ENCODE peak calls at places on chromosomes 7 and 10, in nine cellular contexts. One of them, this sample, is unnamed. For H3K4me1, the result is how much of the 10 kb centered on the place peaks cover.

GRCh38 chr10:19169684-19170083 is 121.1 kb downstream of the MALRD1 start:
- DNase-seq in psoas muscle: no peak
- DNase-seq in IMR-90: peak
- DNase-seq in tibial nerve: no peak
- DNase-seq in colonic mucosa: no peak
- DNase-seq in endothelial cell of umbilical vein: no peak
- DNase-seq in Panc1: no peak
- DNase-seq in OCI-LY7: no peak
- DNase-seq in adrenal gland: no peak
- DNase-seq in this sample: no peak

GRCh38 chr10:8356283-8356682 is 301.8 kb downstream of the GATA3 start:
- DNase-seq in Panc1: no peak
- DNase-seq in endothelial cell of umbilical vein: no peak
- DNase-seq in OCI-LY7: no peak
- DNase-seq in psoas muscle: no peak
- DNase-seq in adrenal gland: no peak
- DNase-seq in colonic mucosa: no peak
- DNase-seq in IMR-90: no peak
- DNase-seq in tibial nerve: no peak
- DNase-seq in this sample: no peak

GRCh38 chr10:60323171-60323570 is 66.5 kb downstream of the ANK3 start:
- DNase-seq in endothelial cell of umbilical vein: no peak
- DNase-seq in tibial nerve: no peak
- DNase-seq in IMR-90: peak
- DNase-seq in psoas muscle: no peak
- DNase-seq in adrenal gland: no peak
- DNase-seq in Panc1: no peak
- DNase-seq in colonic mucosa: no peak
- DNase-seq in OCI-LY7: no peak
- DNase-seq in this sample: no peak

GRCh38 chr7:77627307-77627671 is 69.0 kb upstream of the RSBN1L start:
- DNase-seq in IMR-90: peak
- DNase-seq in OCI-LY7: no peak
- DNase-seq in psoas muscle: no peak
- DNase-seq in Panc1: no peak
- DNase-seq in colonic mucosa: no peak
- DNase-seq in endothelial cell of umbilical vein: no peak
- DNase-seq in adrenal gland: no peak
- DNase-seq in tibial nerve: no peak
- DNase-seq in this sample: no peak

GRCh38 chr10:110067960-110068770 is 60.4 kb downstream of the ADD3 start:
- DNase-seq in tibial nerve: no peak
- DNase-seq in adrenal gland: peak
- DNase-seq in psoas muscle: no peak
- DNase-seq in endothelial cell of umbilical vein: no peak
- DNase-seq in colonic mucosa: peak
- DNase-seq in Panc1: no peak
- DNase-seq in IMR-90: no peak
- DNase-seq in OCI-LY7: peak
- DNase-seq in this sample: peak

GRCh38 chr10:119701861-119702260 is 24.0 kb upstream of the INPP5F start:
- DNase-seq in adrenal gland: no peak
- DNase-seq in IMR-90: peak
- DNase-seq in psoas muscle: no peak
- DNase-seq in endothelial cell of umbilical vein: peak
- DNase-seq in tibial nerve: no peak
- DNase-seq in colonic mucosa: no peak
- DNase-seq in Panc1: no peak
- DNase-seq in OCI-LY7: no peak
- DNase-seq in this sample: no peak

GRCh38 chr10:21326594-21326993 is 198.9 kb downstream of the SKIDA1 start:
- DNase-seq in psoas muscle: no peak
- DNase-seq in colonic mucosa: no peak
- DNase-seq in adrenal gland: no peak
- DNase-seq in Panc1: no peak
- DNase-seq in IMR-90: no peak
- DNase-seq in OCI-LY7: no peak
- DNase-seq in endothelial cell of umbilical vein: no peak
- DNase-seq in tibial nerve: no peak
- DNase-seq in this sample: no peak

GRCh38 chr10:130466271-130466997 is 330.2 kb downstream of the GLRX3 start:
- DNase-seq in Panc1: no peak
- DNase-seq in adrenal gland: no peak
- DNase-seq in IMR-90: no peak
- DNase-seq in tibial nerve: no peak
- DNase-seq in colonic mucosa: no peak
- DNase-seq in endothelial cell of umbilical vein: no peak
- DNase-seq in OCI-LY7: no peak
- DNase-seq in psoas muscle: no peak
- DNase-seq in this sample: no peak

GRCh38 chr10:111656066-111656465 is 527.5 kb downstream of the GPAM start:
- DNase-seq in endothelial cell of umbilical vein: no peak
- DNase-seq in Panc1: no peak
- DNase-seq in OCI-LY7: no peak
- DNase-seq in psoas muscle: no peak
- DNase-seq in colonic mucosa: no peak
- DNase-seq in adrenal gland: no peak
- DNase-seq in tibial nerve: no peak
- DNase-seq in IMR-90: no peak
- DNase-seq in this sample: no peak

GRCh38 chr7:77799078-77799964 is 748 bp downstream of the PHTF2 start:
- DNase-seq in tibial nerve: no peak
- DNase-seq in OCI-LY7: peak
- DNase-seq in adrenal gland: peak
- DNase-seq in colonic mucosa: peak
- DNase-seq in endothelial cell of umbilical vein: peak
- DNase-seq in Panc1: no peak
- DNase-seq in IMR-90: peak
- DNase-seq in psoas muscle: peak
- DNase-seq in this sample: peak

GRCh38 chr7:129769866-129770808 is 158.6 kb downstream of the NRF1 start:
- DNase-seq in IMR-90: no peak
- DNase-seq in colonic mucosa: no peak
- DNase-seq in psoas muscle: no peak
- DNase-seq in tibial nerve: no peak
- DNase-seq in adrenal gland: no peak
- DNase-seq in endothelial cell of umbilical vein: no peak
- DNase-seq in OCI-LY7: no peak
- DNase-seq in Panc1: no peak
- DNase-seq in this sample: no peak

GRCh38 chr10:112898540-112899395 is 51.3 kb upstream of the TCF7L2 start:
- DNase-seq in colonic mucosa: peak
- DNase-seq in Panc1: no peak
- DNase-seq in adrenal gland: peak
- DNase-seq in tibial nerve: no peak
- DNase-seq in psoas muscle: no peak
- DNase-seq in IMR-90: peak
- DNase-seq in OCI-LY7: no peak
- DNase-seq in endothelial cell of umbilical vein: peak
- DNase-seq in this sample: peak

GRCh38 chr7:117941138-117941810 is 68.0 kb upstream of the CTTNBP2 start:
- DNase-seq in colonic mucosa: no peak
- DNase-seq in IMR-90: peak
- DNase-seq in Panc1: no peak
- DNase-seq in endothelial cell of umbilical vein: no peak
- DNase-seq in adrenal gland: no peak
- DNase-seq in tibial nerve: no peak
- DNase-seq in psoas muscle: no peak
- DNase-seq in OCI-LY7: no peak
- DNase-seq in this sample: no peak

GRCh38 chr7:117942780-117943179 is 69.5 kb upstream of the CTTNBP2 start:
- DNase-seq in IMR-90: no peak
- DNase-seq in colonic mucosa: no peak
- DNase-seq in endothelial cell of umbilical vein: no peak
- DNase-seq in tibial nerve: no peak
- DNase-seq in OCI-LY7: no peak
- DNase-seq in psoas muscle: no peak
- DNase-seq in adrenal gland: no peak
- DNase-seq in Panc1: no peak
- DNase-seq in this sample: no peak

GRCh38 chr7:117937049-117937448 is 63.8 kb upstream of the CTTNBP2 start:
- DNase-seq in endothelial cell of umbilical vein: no peak
- DNase-seq in colonic mucosa: no peak
- DNase-seq in OCI-LY7: no peak
- DNase-seq in tibial nerve: no peak
- DNase-seq in IMR-90: no peak
- DNase-seq in adrenal gland: no peak
- DNase-seq in psoas muscle: no peak
- DNase-seq in Panc1: no peak
- DNase-seq in this sample: no peak

GRCh38 chr7:117937726-117938483 is 64.7 kb upstream of the CTTNBP2 start:
- DNase-seq in endothelial cell of umbilical vein: no peak
- DNase-seq in colonic mucosa: no peak
- DNase-seq in IMR-90: no peak
- DNase-seq in OCI-LY7: no peak
- DNase-seq in tibial nerve: no peak
- DNase-seq in Panc1: no peak
- DNase-seq in psoas muscle: no peak
- DNase-seq in adrenal gland: no peak
- DNase-seq in this sample: no peak
- H3K4me1 ChIP-seq in endothelial cell of umbilical vein: under half
- H3K4me1 ChIP-seq in colonic mucosa: under half
- H3K4me1 ChIP-seq in IMR-90: under half
- H3K4me1 ChIP-seq in OCI-LY7: under half
- H3K4me1 ChIP-seq in tibial nerve: under half
- H3K4me1 ChIP-seq in Panc1: under half
- H3K4me1 ChIP-seq in psoas muscle: under half
- H3K4me1 ChIP-seq in adrenal gland: under half
- H3K4me1 ChIP-seq in this sample: under half

GRCh38 chr10:104076743-104077160 is 8.9 kb downstream of the COL17A1 start:
- DNase-seq in tibial nerve: peak
- DNase-seq in Panc1: no peak
- DNase-seq in adrenal gland: peak
- DNase-seq in OCI-LY7: no peak
- DNase-seq in psoas muscle: no peak
- DNase-seq in colonic mucosa: peak
- DNase-seq in endothelial cell of umbilical vein: peak
- DNase-seq in IMR-90: peak
- DNase-seq in this sample: peak
- H3K27ac ChIP-seq in tibial nerve: peak
- H3K27ac ChIP-seq in Panc1: no peak
- H3K27ac ChIP-seq in adrenal gland: no peak
- H3K27ac ChIP-seq in OCI-LY7: no peak
- H3K27ac ChIP-seq in psoas muscle: no peak
- H3K27ac ChIP-seq in colonic mucosa: no peak
- H3K27ac ChIP-seq in endothelial cell of umbilical vein: peak
- H3K27ac ChIP-seq in IMR-90: no peak
- H3K27ac ChIP-seq in this sample: no peak

GRCh38 chr7:150715738-150716137 is 675 bp upstream of the GIMAP1 start:
- DNase-seq in OCI-LY7: no peak
- DNase-seq in psoas muscle: no peak
- DNase-seq in Panc1: no peak
- DNase-seq in adrenal gland: no peak
- DNase-seq in endothelial cell of umbilical vein: no peak
- DNase-seq in tibial nerve: no peak
- DNase-seq in colonic mucosa: no peak
- DNase-seq in IMR-90: no peak
- DNase-seq in this sample: no peak

GRCh38 chr7:150715293-150715692 is 1.1 kb upstream of the GIMAP1 start:
- DNase-seq in adrenal gland: no peak
- DNase-seq in colonic mucosa: no peak
- DNase-seq in Panc1: no peak
- DNase-seq in OCI-LY7: no peak
- DNase-seq in IMR-90: no peak
- DNase-seq in tibial nerve: no peak
- DNase-seq in psoas muscle: no peak
- DNase-seq in endothelial cell of umbilical vein: no peak
- DNase-seq in this sample: no peak

GRCh38 chr7:150716368-150716767 is at the start of gene GIMAP1:
- DNase-seq in Panc1: no peak
- DNase-seq in psoas muscle: peak
- DNase-seq in IMR-90: no peak
- DNase-seq in colonic mucosa: no peak
- DNase-seq in adrenal gland: no peak
- DNase-seq in OCI-LY7: no peak
- DNase-seq in tibial nerve: no peak
- DNase-seq in endothelial cell of umbilical vein: peak
- DNase-seq in this sample: no peak

GRCh38 chr7:150717821-150718420 is 1.5 kb downstream of the GIMAP1 start:
- DNase-seq in IMR-90: no peak
- DNase-seq in adrenal gland: no peak
- DNase-seq in colonic mucosa: no peak
- DNase-seq in OCI-LY7: no peak
- DNase-seq in psoas muscle: no peak
- DNase-seq in tibial nerve: no peak
- DNase-seq in Panc1: no peak
- DNase-seq in endothelial cell of umbilical vein: peak
- DNase-seq in this sample: no peak

DNA sequence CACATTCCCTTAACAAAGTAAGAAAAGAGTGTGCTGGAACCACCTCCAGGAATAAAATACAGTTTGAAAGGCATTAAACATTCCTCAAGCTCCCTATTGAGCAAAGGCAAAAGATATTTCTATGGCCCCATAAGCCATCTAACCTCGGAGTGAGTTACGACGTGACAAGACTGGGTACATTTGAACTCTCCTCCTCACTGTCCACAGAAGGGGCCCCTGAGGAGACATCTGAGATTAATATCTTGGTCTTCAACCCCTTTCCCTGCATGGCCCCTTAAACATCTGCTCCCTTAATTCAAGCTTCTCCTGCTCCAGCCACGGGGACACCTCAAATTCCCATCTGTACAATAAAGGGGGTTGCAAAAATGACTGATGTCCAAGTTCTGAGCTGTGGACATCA is 526 bp downstream of the GIMAP1 start:
- DNase-seq in Panc1: no peak
- DNase-seq in tibial nerve: no peak
- DNase-seq in IMR-90: no peak
- DNase-seq in colonic mucosa: no peak
- DNase-seq in psoas muscle: no peak
- DNase-seq in OCI-LY7: no peak
- DNase-seq in adrenal gland: no peak
- DNase-seq in endothelial cell of umbilical vein: peak
- DNase-seq in this sample: no peak
- H3K4me3 ChIP-seq in Panc1: no peak
- H3K4me3 ChIP-seq in tibial nerve: peak
- H3K4me3 ChIP-seq in IMR-90: no peak
- H3K4me3 ChIP-seq in colonic mucosa: peak
- H3K4me3 ChIP-seq in psoas muscle: peak
- H3K4me3 ChIP-seq in OCI-LY7: no peak
- H3K4me3 ChIP-seq in adrenal gland: peak
- H3K4me3 ChIP-seq in endothelial cell of umbilical vein: peak
- H3K4me3 ChIP-seq in this sample: peak

DNA sequence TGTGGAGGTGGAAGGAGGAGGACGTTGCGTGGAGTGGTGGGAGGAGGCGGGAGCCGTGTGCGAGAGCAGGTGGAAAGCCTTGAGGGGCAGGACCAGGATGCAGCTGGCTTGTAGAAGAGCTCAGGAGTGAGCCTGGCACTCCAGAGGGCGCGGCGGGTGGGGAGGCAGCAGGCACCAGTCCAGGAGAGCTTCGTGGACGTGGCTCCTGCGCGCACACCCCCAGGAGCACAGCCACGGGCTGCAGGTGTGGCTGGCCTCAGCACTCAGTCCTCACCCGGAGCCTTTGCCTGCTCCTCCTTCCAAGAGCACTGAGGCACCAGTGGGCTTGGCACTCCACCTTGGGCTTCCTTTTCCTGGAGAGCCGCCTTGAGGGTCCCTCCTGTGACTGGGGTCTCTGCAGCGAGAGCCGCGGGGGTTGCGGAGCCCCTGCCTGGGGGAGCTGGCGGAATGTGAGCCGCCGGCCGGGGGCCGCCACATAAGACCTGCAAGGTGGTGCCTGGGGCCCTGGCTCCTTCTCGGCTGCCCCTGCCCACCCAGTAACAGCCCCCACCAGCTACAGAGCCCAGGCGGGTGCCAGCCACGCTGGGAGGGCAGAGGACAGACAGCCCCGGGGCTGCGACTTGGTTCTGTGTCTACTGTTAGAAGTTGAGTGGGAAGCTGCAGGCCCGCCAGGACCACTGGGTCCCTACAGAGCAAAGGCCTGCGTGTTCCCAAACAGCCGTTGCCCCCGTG is 11.1 kb downstream of the MAFK start:
- DNase-seq in colonic mucosa: no peak
- DNase-seq in OCI-LY7: no peak
- DNase-seq in psoas muscle: peak
- DNase-seq in adrenal gland: no peak
- DNase-seq in endothelial cell of umbilical vein: no peak
- DNase-seq in IMR-90: no peak
- DNase-seq in Panc1: no peak
- DNase-seq in tibial nerve: no peak
- DNase-seq in this sample: no peak
- H3K4me1 ChIP-seq in colonic mucosa: under half
- H3K4me1 ChIP-seq in OCI-LY7: under half
- H3K4me1 ChIP-seq in psoas muscle: under half
- H3K4me1 ChIP-seq in adrenal gland: under half
- H3K4me1 ChIP-seq in endothelial cell of umbilical vein: under half
- H3K4me1 ChIP-seq in IMR-90: under half
- H3K4me1 ChIP-seq in Panc1: half or more
- H3K4me1 ChIP-seq in tibial nerve: under half
- H3K4me1 ChIP-seq in this sample: half or more

This sample was measured in body of pancreas.